ENCODE peak calls at places on chromosome 3, in eight cellular contexts. M is fibroblast of mammary gland; E is MCF 10A; U is effector CD4-positive, alpha-beta T cell; Y is GM19239; S is activated CD4-positive, alpha-beta T cell treated with anti-CD3 and anti-CD28 coated beads, Interleukin-2, amount 50 U/mL, for 4 hours; X is H9; A is NCI-H1092. T is an unnamed sample.

GRCh38 chr3:134074790-134075567 is 45.3 kb upstream of the SLCO2A1 start:
- DNase-seq in S (no peak), E (no peak), Y (no peak), X (no peak), A (no peak), U (no peak), M (no peak), T (no peak)

GRCh38 chr3:72657666-72658065 is 190.6 kb downstream of the SHQ1 start:
- DNase-seq in U (peak), X (no peak), A (peak), Y (no peak), M (no peak), S (peak), E (peak), T (peak)

GRCh38 chr3:175836622-175837021 is 977.5 kb downstream of the NAALADL2 start:
- DNase-seq in M (no peak), U (no peak), S (no peak), Y (no peak), X (no peak), E (no peak), A (no peak), T (no peak)

GRCh38 chr3:15520185-15520584 is 1.3 kb downstream of the COLQ start:
- DNase-seq in X (no peak), U (no peak), M (no peak), A (no peak), Y (no peak), E (no peak), S (peak), T (no peak)

GRCh38 chr3:185582871-185583270 is 3.2 kb upstream of the SENP2 start:
- DNase-seq in U (no peak), S (no peak), Y (peak), X (no peak), M (no peak), A (no peak), E (no peak), T (no peak)

GRCh38 chr3:346186-346585 is 149.6 kb downstream of the CHL1 start:
- DNase-seq in A (no peak), X (no peak), Y (no peak), M (peak), S (no peak), U (no peak), E (no peak), T (no peak)

GRCh38 chr3:104909188-104909587 is 457.5 kb upstream of the ALCAM start:
- DNase-seq in M (peak), U (no peak), Y (no peak), X (no peak), A (peak), S (no peak), E (peak), T (no peak)

GRCh38 chr3:71076361-71076997 is 507.0 kb downstream of the FOXP1 start:
- DNase-seq in A (no peak), X (no peak), E (no peak), M (peak), Y (no peak), U (no peak), S (no peak), T (no peak)

GRCh38 chr3:181847276-181847675 is 135.6 kb downstream of the SOX2 start:
- DNase-seq in S (no peak), E (no peak), U (no peak), M (no peak), A (no peak), X (no peak), Y (no peak), T (no peak)

GRCh38 chr3:28109829-28110228 is 131.6 kb upstream of the CMC1 start:
- DNase-seq in A (no peak), U (no peak), Y (no peak), X (no peak), M (no peak), S (no peak), E (no peak), T (no peak)

GRCh38 chr3:126956361-126956760 is 26.6 kb upstream of the PLXNA1 start:
- DNase-seq in A (no peak), Y (no peak), S (no peak), U (no peak), X (no peak), M (no peak), E (no peak), T (no peak)

GRCh38 chr3:66495633-66496032 is 5.2 kb downstream of the LRIG1 start:
- DNase-seq in U (no peak), M (no peak), S (no peak), E (no peak), Y (no peak), A (no peak), X (peak), T (no peak)

GRCh38 chr3:138694287-138695007 is 85.9 kb downstream of the FAIM start:
- DNase-seq in U (no peak), Y (no peak), S (no peak), A (no peak), E (peak), M (peak), X (no peak), T (no peak)

GRCh38 chr3:136990826-136991225 is 33.0 kb downstream of the IL20RB start:
- DNase-seq in X (no peak), U (no peak), E (peak), M (no peak), A (no peak), Y (no peak), S (no peak), T (no peak)

GRCh38 chr3:152589644-152590043 is 245.3 kb upstream of the P2RY1 start:
- DNase-seq in X (no peak), S (no peak), U (no peak), E (no peak), M (no peak), Y (no peak), A (no peak), T (no peak)

GRCh38 chr3:146626384-146627122 is 21.4 kb upstream of the PLSCR5 start:
- DNase-seq in A (peak), S (no peak), M (no peak), U (no peak), E (no peak), Y (no peak), X (no peak), T (no peak)

GRCh38 chr3:105866656-105867653 is 1.9 kb downstream of the CBLB start:
- DNase-seq in S (no peak), U (no peak), Y (peak), E (peak), X (no peak), M (peak), A (no peak), T (peak)

GRCh38 chr3:59609967-59610366 is 560.1 kb upstream of the CFAP20DC start:
- DNase-seq in M (peak), X (no peak), Y (no peak), E (no peak), U (no peak), S (no peak), A (peak), T (no peak)

GRCh38 chr3:100482181-100482580 is 10.2 kb upstream of the TMEM45A start:
- DNase-seq in U (no peak), Y (no peak), E (no peak), M (no peak), S (no peak), X (no peak), A (no peak), T (no peak)

GRCh38 chr3:10249833-10250232 is 1.6 kb downstream of the TATDN2 start:
- DNase-seq in S (no peak), Y (no peak), M (peak), A (no peak), X (no peak), U (no peak), E (no peak), T (no peak)

GRCh38 chr3:154177406-154177805 is 56.2 kb downstream of the ARHGEF26 start:
- DNase-seq in X (no peak), S (no peak), E (no peak), A (no peak), M (no peak), Y (no peak), U (no peak), T (no peak)

GRCh38 chr3:63886843-63887242 is 23.2 kb downstream of the ATXN7 start:
- DNase-seq in U (no peak), S (no peak), E (no peak), M (no peak), Y (no peak), A (no peak), X (no peak), T (no peak)

GRCh38 chr3:71391361-71391760 is 192.2 kb downstream of the FOXP1 start:
- DNase-seq in Y (no peak), A (no peak), X (no peak), E (no peak), U (no peak), M (no peak), S (no peak), T (no peak)

GRCh38 chr3:53202331-53203015 is 41.5 kb downstream of the PRKCD start:
- DNase-seq in S (no peak), A (no peak), M (no peak), Y (no peak), X (no peak), E (no peak), U (no peak), T (no peak)

GRCh38 chr3:63791974-63792373 is 27.1 kb upstream of the C3orf49 start:
- DNase-seq in S (no peak), X (no peak), A (no peak), U (no peak), Y (no peak), E (peak), M (peak), T (no peak)

GRCh38 chr3:42497009-42497731 is 5.3 kb upstream of the VIPR1 start:
- DNase-seq in U (no peak), M (peak), X (peak), S (no peak), E (peak), A (no peak), Y (no peak), T (no peak)

GRCh38 chr3:47024932-47025331 is 45.5 kb downstream of the NBEAL2 start:
- DNase-seq in X (no peak), U (no peak), M (peak), E (no peak), A (no peak), S (no peak), Y (no peak), T (no peak)

GRCh38 chr3:101009386-101009785 is 16.2 kb upstream of the ABI3BP start:
- DNase-seq in U (no peak), X (no peak), M (peak), E (no peak), Y (no peak), A (no peak), S (no peak), T (no peak)

GRCh38 chr3:56593455-56594158 is 36.6 kb downstream of the CCDC66 start:
- DNase-seq in X (no peak), A (no peak), Y (no peak), M (no peak), U (peak), E (no peak), S (peak), T (peak)

GRCh38 chr3:57166660-57167059 is 1.5 kb upstream of the IL17RD start:
- DNase-seq in M (no peak), E (no peak), Y (no peak), S (no peak), A (no peak), U (no peak), X (no peak), T (no peak)